ENCODE peak calls at places on chromosome 16, in nine cellular contexts. L is fibroblast of mammary gland; H is NB4; M is CD8-positive, alpha-beta T cell; U is GM20000; E is AG04450; T is heart left ventricle; V is testis; K is GM23338. J is an unnamed sample.

GRCh38 chr16:85903576-85903975 is 4.6 kb downstream of the IRF8 start:
- DNase-seq in L (no peak), H (no peak), M (no peak), U (no peak), E (no peak), T (no peak), V (no peak), K (no peak), J (peak)

GRCh38 chr16:180921-181667 is 835 bp downstream of the HBQ1 start:
- DNase-seq in L (peak), H (peak), M (peak), U (peak), E (no peak), T (peak), V (peak), K (peak), J (peak)

GRCh38 chr16:10657925-10658324 is 36.8 kb downstream of the TEKT5 start:
- DNase-seq in L (no peak), H (no peak), M (no peak), U (no peak), E (no peak), T (no peak), V (no peak), K (no peak), J (no peak)

GRCh38 chr16:77322757-77323156 is 112.1 kb downstream of the ADAMTS18 start:
- DNase-seq in L (no peak), H (no peak), M (no peak), U (no peak), E (no peak), T (no peak), V (no peak), K (no peak), J (no peak)

GRCh38 chr16:3618782-3619166 is 7.4 kb upstream of the SLX4 start:
- DNase-seq in L (no peak), H (peak), M (no peak), U (no peak), E (no peak), T (no peak), V (no peak), K (no peak), J (no peak)

GRCh38 chr16:77835111-77835510 is 46.7 kb downstream of the VAT1L start:
- DNase-seq in L (no peak), H (no peak), M (no peak), U (no peak), E (no peak), T (no peak), V (no peak), K (no peak), J (no peak)

GRCh38 chr16:23670137-23670776 is 8.4 kb upstream of the PLK1 start:
- DNase-seq in L (peak), H (peak), M (no peak), U (peak), E (peak), T (no peak), V (no peak), K (no peak), J (no peak)

GRCh38 chr16:6148361-6148760 is 1050.8 kb upstream of the EEF2KMT start:
- DNase-seq in L (no peak), H (no peak), M (no peak), U (no peak), E (no peak), T (no peak), V (no peak), K (no peak), J (no peak)

GRCh38 chr16:81467072-81467471 is 22.5 kb downstream of the CMIP start:
- DNase-seq in L (no peak), H (no peak), M (no peak), U (no peak), E (no peak), T (no peak), V (no peak), K (no peak), J (no peak)

GRCh38 chr16:3879887-3880564 is 487 bp downstream of the CREBBP start:
- DNase-seq in L (peak), H (peak), M (peak), U (peak), E (no peak), T (peak), V (peak), K (peak), J (peak)

GRCh38 chr16:12345349-12345748 is 368.8 kb downstream of the SNX29 start:
- DNase-seq in L (no peak), H (no peak), M (no peak), U (no peak), E (no peak), T (no peak), V (no peak), K (no peak), J (no peak)

GRCh38 chr16:30921748-30922419 is 1.5 kb upstream of the FBXL19 start:
- DNase-seq in L (peak), H (peak), M (peak), U (peak), E (peak), T (peak), V (peak), K (peak), J (peak)

GRCh38 chr16:46822270-46822669 is 8.7 kb downstream of the C16orf87 start:
- DNase-seq in L (peak), H (no peak), M (no peak), U (peak), E (peak), T (no peak), V (no peak), K (no peak), J (no peak)

GRCh38 chr16:56988161-56988947 is 1.0 kb upstream of the NLRC5 start:
- DNase-seq in L (peak), H (no peak), M (no peak), U (no peak), E (no peak), T (no peak), V (no peak), K (no peak), J (no peak)

GRCh38 chr16:3992297-3993051 is 112.0 kb upstream of the CREBBP start:
- DNase-seq in L (no peak), H (no peak), M (no peak), U (no peak), E (no peak), T (no peak), V (no peak), K (peak), J (no peak)

GRCh38 chr16:85746431-85747227 is 4.3 kb downstream of the C16orf74 start:
- DNase-seq in L (peak), H (no peak), M (no peak), U (peak), E (no peak), T (no peak), V (no peak), K (no peak), J (no peak)

GRCh38 chr16:57994778-57995177 is 5.7 kb downstream of the ZNF319 start:
- DNase-seq in L (peak), H (peak), M (no peak), U (peak), E (no peak), T (no peak), V (peak), K (peak), J (no peak)

GRCh38 chr16:56912746-56913703 is 18.9 kb upstream of the HERPUD1 start:
- DNase-seq in L (peak), H (no peak), M (no peak), U (no peak), E (no peak), T (no peak), V (no peak), K (no peak), J (no peak)

GRCh38 chr16:86761117-86761971 is 183.0 kb downstream of the FOXL1 start:
- DNase-seq in L (peak), H (peak), M (peak), U (peak), E (no peak), T (peak), V (peak), K (peak), J (peak)

GRCh38 chr16:84665843-84666242 is 17.5 kb downstream of the KLHL36 start:
- DNase-seq in L (no peak), H (no peak), M (no peak), U (no peak), E (no peak), T (no peak), V (peak), K (no peak), J (no peak)

GRCh38 chr16:84662471-84662870 is 14.2 kb downstream of the KLHL36 start:
- DNase-seq in L (no peak), H (no peak), M (no peak), U (no peak), E (no peak), T (no peak), V (no peak), K (no peak), J (no peak)

GRCh38 chr16:84667600-84668309 is 19.4 kb downstream of the KLHL36 start:
- DNase-seq in L (no peak), H (no peak), M (no peak), U (no peak), E (no peak), T (no peak), V (peak), K (no peak), J (no peak)

GRCh38 chr16:84663433-84664101 is 15.3 kb downstream of the KLHL36 start:
- DNase-seq in L (no peak), H (peak), M (no peak), U (peak), E (no peak), T (no peak), V (no peak), K (no peak), J (no peak)

DNA sequence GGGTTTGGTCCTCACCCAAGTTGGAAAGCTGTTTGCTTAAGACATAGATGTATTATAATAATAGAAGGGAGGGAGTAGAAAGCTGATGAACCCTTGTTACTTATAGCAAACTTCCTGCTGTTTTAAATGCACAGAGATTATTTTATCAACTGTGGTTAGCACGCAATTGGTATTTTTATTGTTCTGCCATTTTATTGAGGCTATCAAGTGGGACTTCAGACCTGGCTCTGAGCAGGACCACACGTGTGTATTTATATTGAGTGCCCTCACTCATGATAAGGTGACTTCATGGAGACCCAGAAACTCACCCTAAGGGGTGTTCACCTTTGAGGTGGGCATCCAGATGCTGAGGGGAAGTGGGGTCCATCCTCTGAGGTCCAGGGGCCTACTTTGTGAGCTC is 17.0 kb downstream of the KLHL36 start:
- DNase-seq in L (no peak), H (no peak), M (no peak), U (no peak), E (no peak), T (no peak), V (no peak), K (no peak), J (no peak)
- TF ChIP-seq CTCF in L (no peak), H (no peak), M (no peak), U (no peak), E (no peak), T (no peak), V (no peak), K (no peak), J (no peak)

GRCh38 chr16:75644240-75645012 is 3.0 kb downstream of the KARS1 start:
- DNase-seq in L (no peak), H (no peak), M (no peak), U (no peak), E (no peak), T (no peak), V (no peak), K (no peak), J (no peak)
- TF ChIP-seq CTCF in L (no peak), H (no peak), M (no peak), U (no peak), E (no peak), T (no peak), V (no peak), K (peak), J (no peak)

GRCh38 chr16:72241930-72242329 is 70.0 kb upstream of the PMFBP1 start:
- DNase-seq in L (peak), H (peak), M (no peak), U (peak), E (peak), T (no peak), V (peak), K (peak), J (no peak)
- TF ChIP-seq CTCF in L (peak), H (peak), M (no peak), U (peak), E (peak), T (peak), V (peak), K (peak), J (no peak)

DNA sequence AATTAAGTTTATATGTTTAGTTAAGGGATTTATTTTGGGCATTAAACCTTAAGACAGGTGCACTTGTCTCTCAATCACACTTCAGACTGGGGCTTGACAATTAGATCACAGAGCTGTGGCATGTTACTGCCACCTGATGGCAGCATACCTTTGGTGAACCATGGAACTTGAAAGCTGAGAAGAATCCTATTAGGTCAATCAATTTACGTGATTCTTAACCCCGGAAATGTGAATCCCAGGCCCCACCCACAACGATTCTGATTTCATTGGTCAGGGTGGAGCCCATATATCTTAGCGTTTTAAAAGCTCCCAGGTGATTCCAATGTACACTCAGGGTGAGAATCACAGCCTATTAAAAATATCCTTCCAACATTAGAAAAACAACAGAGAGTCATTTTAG is 91.0 kb downstream of the GSG1L start:
- DNase-seq in L (peak), H (peak), M (peak), U (peak), E (no peak), T (no peak), V (peak), K (peak), J (no peak)
- TF ChIP-seq CTCF in L (peak), H (peak), M (peak), U (peak), E (peak), T (peak), V (peak), K (peak), J (no peak)

GRCh38 chr16:67174706-67175231 is 4.4 kb downstream of the NOL3 start:
- DNase-seq in L (no peak), H (no peak), M (no peak), U (no peak), E (no peak), T (no peak), V (no peak), K (no peak), J (no peak)

GRCh38 chr16:67179421-67180080 is 4.2 kb downstream of the MATCAP1 start:
- DNase-seq in L (no peak), H (peak), M (no peak), U (no peak), E (no peak), T (no peak), V (no peak), K (no peak), J (no peak)

GRCh38 chr16:67176662-67177061 is 6.3 kb downstream of the NOL3 start:
- DNase-seq in L (no peak), H (no peak), M (no peak), U (no peak), E (no peak), T (no peak), V (no peak), K (no peak), J (no peak)

GRCh38 chr16:67180166-67180565 is 3.6 kb downstream of the MATCAP1 start:
- DNase-seq in L (no peak), H (no peak), M (no peak), U (no peak), E (no peak), T (no peak), V (no peak), K (no peak), J (no peak)

DNA sequence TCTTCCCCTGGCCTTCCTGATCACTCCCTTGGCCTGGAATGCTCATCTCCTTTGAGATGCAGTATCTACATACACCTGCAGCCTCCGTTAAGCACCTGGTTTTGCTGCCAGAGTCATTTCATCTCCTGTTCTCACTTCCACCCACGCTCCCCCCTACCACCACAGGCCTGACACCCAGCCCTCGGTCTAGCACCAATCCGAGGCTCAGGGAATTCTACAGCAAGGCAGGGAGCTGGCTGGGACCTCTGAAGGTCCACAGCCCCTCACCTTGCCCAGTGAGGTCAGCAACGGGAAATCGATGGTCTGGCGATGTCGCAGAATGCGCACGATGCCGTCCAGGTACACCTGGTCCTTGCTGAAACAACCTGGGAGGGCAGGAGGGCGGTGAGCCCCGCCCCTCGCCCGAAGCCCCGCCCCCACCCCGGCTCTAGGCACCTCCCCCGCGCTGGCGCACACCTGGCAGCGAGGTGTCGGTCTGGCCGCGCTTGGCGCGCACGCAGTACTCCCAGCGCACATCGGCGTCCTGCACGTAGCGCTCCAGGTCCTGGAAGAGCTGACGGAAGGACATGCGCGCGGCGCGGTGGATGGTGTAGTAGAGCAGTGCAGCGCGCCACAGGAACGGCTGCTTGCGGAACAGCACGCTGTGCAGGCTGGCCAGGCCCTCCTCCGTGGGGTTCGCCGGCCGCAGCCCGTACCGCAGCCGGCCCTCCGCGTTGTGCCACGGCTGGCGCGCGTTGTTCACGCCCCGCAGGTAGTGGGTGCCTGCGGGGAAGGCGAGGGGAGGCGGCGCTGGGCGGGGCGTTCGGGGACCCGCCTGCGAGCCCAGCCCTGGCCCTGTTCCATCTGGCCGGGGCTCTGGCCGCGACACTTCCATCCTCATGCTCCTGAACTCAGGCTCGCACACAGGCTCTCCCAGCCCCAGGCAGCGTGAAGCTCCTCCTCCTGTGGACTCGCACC is 5.7 kb downstream of the MATCAP1 start:
- DNase-seq in L (peak), H (peak), M (no peak), U (peak), E (no peak), T (no peak), V (peak), K (peak), J (no peak)
- TF ChIP-seq CTCF in L (no peak), H (no peak), M (no peak), U (no peak), E (no peak), T (no peak), V (no peak), K (no peak), J (no peak)

DNA sequence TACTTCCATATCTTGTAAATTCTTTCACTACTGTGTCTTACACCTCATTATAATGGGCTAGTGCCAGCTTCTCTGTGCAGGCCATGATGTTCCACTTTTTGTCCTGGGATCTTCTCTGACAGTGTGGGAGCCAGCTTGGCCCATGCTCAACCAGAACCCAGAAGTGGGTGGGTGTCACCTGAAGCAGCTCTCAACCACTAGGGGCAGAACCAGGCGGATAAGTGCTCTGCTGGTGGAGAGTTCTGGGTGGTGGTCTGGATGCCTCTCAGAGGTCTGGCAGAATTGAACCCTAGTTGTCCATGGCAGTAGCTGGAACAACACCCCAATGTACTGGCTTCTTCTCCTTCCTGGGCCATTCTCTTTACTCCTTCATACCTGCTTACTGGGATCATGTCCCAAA is 254.1 kb upstream of the N4BP1 start:
- DNase-seq in L (no peak), H (no peak), M (no peak), U (no peak), E (no peak), T (no peak), V (no peak), K (peak), J (no peak)
- TF ChIP-seq CTCF in L (no peak), H (peak), M (no peak), U (no peak), E (no peak), T (no peak), V (no peak), K (peak), J (no peak)

DNA sequence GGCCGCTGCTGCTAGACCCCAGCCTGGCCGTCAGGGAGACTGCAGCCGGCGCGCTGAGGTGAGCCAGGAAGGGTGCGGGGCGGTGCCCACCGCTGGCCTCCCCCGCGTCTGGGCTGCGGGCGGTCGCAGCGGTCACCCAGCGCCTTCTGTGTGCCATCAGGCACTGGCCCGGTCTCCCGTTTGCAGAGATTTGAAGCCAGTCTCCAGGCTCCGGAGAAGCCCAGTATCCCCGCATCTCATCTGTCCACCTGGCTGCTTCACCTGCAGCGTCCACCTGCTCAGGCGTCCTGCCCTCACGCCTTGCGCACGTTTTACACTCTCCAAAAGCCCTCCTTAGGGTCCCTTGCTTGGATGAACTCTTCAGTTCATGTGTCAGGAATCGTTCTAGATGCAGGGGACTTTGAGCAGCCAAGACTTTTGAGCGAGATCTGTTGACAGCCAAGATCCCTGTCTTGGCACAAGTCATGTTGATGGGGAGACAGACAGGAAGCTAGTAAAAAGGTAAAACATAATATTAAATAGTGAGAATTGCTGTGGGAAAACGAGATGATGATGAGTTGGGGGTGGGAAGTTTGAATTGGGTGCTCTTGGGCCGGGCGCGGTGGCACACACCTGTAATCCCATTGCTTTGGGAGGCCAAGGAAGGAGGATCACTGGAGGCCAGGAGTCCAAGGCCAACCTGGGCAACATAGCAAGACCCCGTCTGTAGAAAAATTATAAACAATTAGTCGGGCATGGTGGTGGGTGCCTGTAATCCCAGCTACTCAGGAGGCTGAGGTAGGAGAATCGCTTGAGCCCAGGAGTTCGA is 916 bp downstream of the HEATR3 start:
- DNase-seq in L (no peak), H (no peak), M (no peak), U (no peak), E (no peak), T (no peak), V (no peak), K (no peak), J (no peak)
- TF ChIP-seq CTCF in L (no peak), H (no peak), M (no peak), U (no peak), E (no peak), T (no peak), V (no peak), K (no peak), J (no peak)